ENCODE peak calls at places on chromosomes 11 and 22, in eight cellular contexts. One of them, this sample, is unnamed.

GRCh38 chr22:48313156-48313555 is 1514.5 kb downstream of the BRD1 start:
- DNase-seq in body of pancreas: no peak
- DNase-seq in esophagus muscularis mucosa: no peak
- DNase-seq in neural progenitor cell: no peak
- DNase-seq in AG04450: no peak
- DNase-seq in spleen: no peak
- DNase-seq in naive thymus-derived CD4-positive, alpha-beta T cell: no peak
- DNase-seq in heart right ventricle: no peak
- DNase-seq in this sample: no peak

GRCh38 chr11:2428322-2428795 is 16.0 kb downstream of the TRPM5 start:
- DNase-seq in body of pancreas: peak
- DNase-seq in esophagus muscularis mucosa: no peak
- DNase-seq in neural progenitor cell: peak
- DNase-seq in AG04450: no peak
- DNase-seq in spleen: peak
- DNase-seq in naive thymus-derived CD4-positive, alpha-beta T cell: peak
- DNase-seq in heart right ventricle: peak
- DNase-seq in this sample: peak

GRCh38 chr11:57336111-57336666 is 497 bp upstream of the SSRP1 start:
- DNase-seq in body of pancreas: no peak
- DNase-seq in esophagus muscularis mucosa: no peak
- DNase-seq in neural progenitor cell: no peak
- DNase-seq in AG04450: no peak
- DNase-seq in spleen: peak
- DNase-seq in naive thymus-derived CD4-positive, alpha-beta T cell: no peak
- DNase-seq in heart right ventricle: no peak
- DNase-seq in this sample: no peak

GRCh38 chr22:42760806-42761565 is 40.3 kb upstream of the A4GALT start:
- DNase-seq in body of pancreas: no peak
- DNase-seq in esophagus muscularis mucosa: no peak
- DNase-seq in neural progenitor cell: peak
- DNase-seq in AG04450: no peak
- DNase-seq in spleen: no peak
- DNase-seq in naive thymus-derived CD4-positive, alpha-beta T cell: no peak
- DNase-seq in heart right ventricle: no peak
- DNase-seq in this sample: no peak

GRCh38 chr11:124174001-124174400 is 9.1 kb upstream of the OR10D3 start:
- DNase-seq in body of pancreas: no peak
- DNase-seq in esophagus muscularis mucosa: no peak
- DNase-seq in neural progenitor cell: peak
- DNase-seq in AG04450: peak
- DNase-seq in spleen: no peak
- DNase-seq in naive thymus-derived CD4-positive, alpha-beta T cell: no peak
- DNase-seq in heart right ventricle: no peak
- DNase-seq in this sample: peak

GRCh38 chr11:25860677-25861445 is 471.1 kb upstream of the ANO3 start:
- DNase-seq in body of pancreas: no peak
- DNase-seq in esophagus muscularis mucosa: no peak
- DNase-seq in neural progenitor cell: no peak
- DNase-seq in AG04450: peak
- DNase-seq in spleen: no peak
- DNase-seq in naive thymus-derived CD4-positive, alpha-beta T cell: no peak
- DNase-seq in heart right ventricle: no peak
- DNase-seq in this sample: no peak

GRCh38 chr22:32355760-32356159 is 1.9 kb upstream of the RFPL3 start:
- DNase-seq in body of pancreas: no peak
- DNase-seq in esophagus muscularis mucosa: no peak
- DNase-seq in neural progenitor cell: peak
- DNase-seq in AG04450: no peak
- DNase-seq in spleen: no peak
- DNase-seq in naive thymus-derived CD4-positive, alpha-beta T cell: no peak
- DNase-seq in heart right ventricle: no peak
- DNase-seq in this sample: peak

GRCh38 chr11:31509017-31509411 is 408 bp downstream of the IMMP1L start:
- DNase-seq in body of pancreas: no peak
- DNase-seq in esophagus muscularis mucosa: no peak
- DNase-seq in neural progenitor cell: peak
- DNase-seq in AG04450: no peak
- DNase-seq in spleen: no peak
- DNase-seq in naive thymus-derived CD4-positive, alpha-beta T cell: no peak
- DNase-seq in heart right ventricle: no peak
- DNase-seq in this sample: no peak

DNA sequence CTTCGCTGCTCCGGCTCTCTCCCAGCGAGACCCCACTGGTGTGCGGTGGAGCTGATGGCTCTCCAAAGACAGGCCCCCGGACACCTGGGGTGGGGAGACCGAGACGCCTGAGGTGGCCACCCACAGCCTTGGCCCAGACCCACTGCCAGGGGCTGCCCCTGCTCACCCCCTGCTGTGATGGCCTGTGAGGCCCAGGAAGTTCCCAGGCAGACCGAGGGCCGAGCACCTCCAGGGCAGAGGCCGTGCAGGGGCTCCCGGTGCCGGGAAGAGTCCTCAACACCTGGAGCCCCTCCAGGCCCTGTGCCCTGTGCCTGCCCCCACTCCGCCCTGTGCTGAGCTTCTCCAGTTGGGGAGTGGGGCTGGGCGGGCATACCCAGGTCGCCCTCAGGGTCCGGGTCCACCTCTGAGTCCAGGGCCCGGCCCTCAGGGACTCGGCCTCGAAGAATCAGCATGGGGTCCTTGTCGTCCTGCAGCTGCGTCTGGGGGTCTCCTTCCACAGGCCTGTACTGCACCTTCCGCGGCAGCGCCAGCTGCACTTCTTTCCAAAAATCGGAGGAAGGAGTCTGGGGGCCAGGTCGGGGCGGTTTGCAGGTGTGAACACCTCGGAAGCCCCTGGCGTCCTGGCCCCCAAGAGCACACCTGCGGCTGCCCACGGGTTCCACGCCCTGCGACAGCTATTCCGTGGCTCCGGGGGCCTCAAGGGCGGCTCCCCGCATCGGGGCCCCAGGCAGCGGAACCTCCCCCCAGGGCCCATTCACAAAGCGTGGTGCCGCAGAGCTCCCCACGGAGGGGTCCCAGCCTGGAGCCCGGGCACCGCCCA is 8.6 kb downstream of the SIGIRR start:
- DNase-seq in body of pancreas: peak
- DNase-seq in esophagus muscularis mucosa: no peak
- DNase-seq in neural progenitor cell: no peak
- DNase-seq in AG04450: no peak
- DNase-seq in spleen: no peak
- DNase-seq in naive thymus-derived CD4-positive, alpha-beta T cell: no peak
- DNase-seq in heart right ventricle: no peak
- DNase-seq in this sample: no peak
- H3K27ac ChIP-seq in body of pancreas: peak
- H3K27ac ChIP-seq in esophagus muscularis mucosa: peak
- H3K27ac ChIP-seq in neural progenitor cell: no peak
- H3K27ac ChIP-seq in AG04450: no peak
- H3K27ac ChIP-seq in spleen: peak
- H3K27ac ChIP-seq in naive thymus-derived CD4-positive, alpha-beta T cell: peak
- H3K27ac ChIP-seq in heart right ventricle: peak
- H3K27ac ChIP-seq in this sample: peak

GRCh38 chr22:29907753-29908515 is 25.0 kb downstream of the MTMR3 start:
- DNase-seq in body of pancreas: peak
- DNase-seq in esophagus muscularis mucosa: no peak
- DNase-seq in neural progenitor cell: no peak
- DNase-seq in AG04450: peak
- DNase-seq in spleen: no peak
- DNase-seq in naive thymus-derived CD4-positive, alpha-beta T cell: no peak
- DNase-seq in heart right ventricle: peak
- DNase-seq in this sample: peak
- H3K27ac ChIP-seq in body of pancreas: peak
- H3K27ac ChIP-seq in esophagus muscularis mucosa: no peak
- H3K27ac ChIP-seq in neural progenitor cell: no peak
- H3K27ac ChIP-seq in AG04450: peak
- H3K27ac ChIP-seq in spleen: peak
- H3K27ac ChIP-seq in naive thymus-derived CD4-positive, alpha-beta T cell: no peak
- H3K27ac ChIP-seq in heart right ventricle: peak
- H3K27ac ChIP-seq in this sample: no peak

DNA sequence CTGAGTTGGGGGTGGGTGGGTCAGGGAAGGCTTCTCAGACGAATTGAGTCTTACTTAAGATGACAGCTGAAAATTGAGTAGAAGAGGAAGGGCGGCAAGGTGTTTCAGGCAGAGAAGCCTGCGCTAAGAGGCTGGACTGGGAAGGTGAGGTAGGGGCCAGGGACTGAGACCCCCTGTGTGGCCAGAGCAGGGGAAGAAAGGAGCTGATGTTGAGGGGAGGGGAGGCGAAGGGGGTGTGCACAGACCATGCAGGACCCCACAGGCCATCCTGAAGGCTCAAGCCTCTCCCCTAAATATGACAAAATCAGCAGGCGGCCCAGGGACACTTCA is 40.6 kb upstream of the CREB3L1 start:
- DNase-seq in body of pancreas: no peak
- DNase-seq in esophagus muscularis mucosa: no peak
- DNase-seq in neural progenitor cell: no peak
- DNase-seq in AG04450: no peak
- DNase-seq in spleen: peak
- DNase-seq in naive thymus-derived CD4-positive, alpha-beta T cell: no peak
- DNase-seq in heart right ventricle: no peak
- DNase-seq in this sample: no peak
- H3K27ac ChIP-seq in body of pancreas: peak
- H3K27ac ChIP-seq in esophagus muscularis mucosa: peak
- H3K27ac ChIP-seq in neural progenitor cell: no peak
- H3K27ac ChIP-seq in AG04450: peak
- H3K27ac ChIP-seq in spleen: peak
- H3K27ac ChIP-seq in naive thymus-derived CD4-positive, alpha-beta T cell: no peak
- H3K27ac ChIP-seq in heart right ventricle: peak
- H3K27ac ChIP-seq in this sample: peak

GRCh38 chr11:61473370-61474025 is 35.1 kb upstream of the LRRC10B start:
- DNase-seq in body of pancreas: no peak
- DNase-seq in esophagus muscularis mucosa: no peak
- DNase-seq in neural progenitor cell: no peak
- DNase-seq in AG04450: no peak
- DNase-seq in spleen: no peak
- DNase-seq in naive thymus-derived CD4-positive, alpha-beta T cell: no peak
- DNase-seq in heart right ventricle: no peak
- DNase-seq in this sample: no peak
- H3K27ac ChIP-seq in body of pancreas: no peak
- H3K27ac ChIP-seq in esophagus muscularis mucosa: peak
- H3K27ac ChIP-seq in neural progenitor cell: no peak
- H3K27ac ChIP-seq in AG04450: no peak
- H3K27ac ChIP-seq in spleen: no peak
- H3K27ac ChIP-seq in naive thymus-derived CD4-positive, alpha-beta T cell: no peak
- H3K27ac ChIP-seq in heart right ventricle: peak
- H3K27ac ChIP-seq in this sample: no peak

GRCh38 chr22:50286275-50286674 is 16.1 kb upstream of the MAPK11 start:
- DNase-seq in body of pancreas: no peak
- DNase-seq in esophagus muscularis mucosa: no peak
- DNase-seq in neural progenitor cell: no peak
- DNase-seq in AG04450: no peak
- DNase-seq in spleen: no peak
- DNase-seq in naive thymus-derived CD4-positive, alpha-beta T cell: no peak
- DNase-seq in heart right ventricle: no peak
- DNase-seq in this sample: no peak
- H3K27ac ChIP-seq in body of pancreas: peak
- H3K27ac ChIP-seq in esophagus muscularis mucosa: no peak
- H3K27ac ChIP-seq in neural progenitor cell: no peak
- H3K27ac ChIP-seq in AG04450: no peak
- H3K27ac ChIP-seq in spleen: no peak
- H3K27ac ChIP-seq in naive thymus-derived CD4-positive, alpha-beta T cell: no peak
- H3K27ac ChIP-seq in heart right ventricle: no peak
- H3K27ac ChIP-seq in this sample: peak

GRCh38 chr11:108170191-108170590 is 48.8 kb downstream of the ACAT1 start:
- DNase-seq in body of pancreas: no peak
- DNase-seq in esophagus muscularis mucosa: no peak
- DNase-seq in neural progenitor cell: no peak
- DNase-seq in AG04450: no peak
- DNase-seq in spleen: no peak
- DNase-seq in naive thymus-derived CD4-positive, alpha-beta T cell: no peak
- DNase-seq in heart right ventricle: no peak
- DNase-seq in this sample: no peak
- H3K27ac ChIP-seq in body of pancreas: no peak
- H3K27ac ChIP-seq in esophagus muscularis mucosa: no peak
- H3K27ac ChIP-seq in neural progenitor cell: no peak
- H3K27ac ChIP-seq in AG04450: no peak
- H3K27ac ChIP-seq in spleen: no peak
- H3K27ac ChIP-seq in naive thymus-derived CD4-positive, alpha-beta T cell: no peak
- H3K27ac ChIP-seq in heart right ventricle: peak
- H3K27ac ChIP-seq in this sample: no peak

GRCh38 chr11:83326326-83326725 is 40.2 kb upstream of the CCDC90B start:
- DNase-seq in body of pancreas: no peak
- DNase-seq in esophagus muscularis mucosa: peak
- DNase-seq in neural progenitor cell: no peak
- DNase-seq in AG04450: no peak
- DNase-seq in spleen: no peak
- DNase-seq in naive thymus-derived CD4-positive, alpha-beta T cell: no peak
- DNase-seq in heart right ventricle: no peak
- DNase-seq in this sample: no peak
- H3K27ac ChIP-seq in body of pancreas: no peak
- H3K27ac ChIP-seq in esophagus muscularis mucosa: no peak
- H3K27ac ChIP-seq in neural progenitor cell: no peak
- H3K27ac ChIP-seq in AG04450: no peak
- H3K27ac ChIP-seq in spleen: no peak
- H3K27ac ChIP-seq in naive thymus-derived CD4-positive, alpha-beta T cell: no peak
- H3K27ac ChIP-seq in heart right ventricle: no peak
- H3K27ac ChIP-seq in this sample: no peak